ENCODE peak calls at places on chromosomes 16 and 17, in ten cellular contexts. Z is fibroblast of lung, A is left lung, C is GM12878, K is NCI-H1417 treated with DMSO at 0.1 percent for 48 hours, V is posterior cingulate gyrus, H is T-helper 9 cell, I is heart left ventricle, X is anterior cingulate cortex, Q is LHCN-M2. N is an unnamed sample.
A peak's percentile ranks its signal among the peaks of the same experiment; 100 is the strongest.

GRCh38 chr16:58907297-58907696 is 173.2 kb upstream of the GOT2 start:
- DNase-seq in X (no peak), A (peak; percentile 47), Z (peak; percentile 1), C (no peak), I (no peak), V (no peak), H (no peak), K (no peak), Q (no peak), N (no peak)

GRCh38 chr16:11535494-11535893 is 51.2 kb downstream of the LITAF start:
- DNase-seq in Q (no peak), X (no peak), V (no peak), A (no peak), I (no peak), H (no peak), K (no peak), Z (no peak), C (no peak), N (no peak)

GRCh38 chr17:72950236-72950931 is 142.1 kb downstream of the SLC39A11 start:
- DNase-seq in H (no peak), C (no peak), I (no peak), X (no peak), Z (no peak), Q (no peak), A (no peak), K (peak; percentile 20), V (no peak), N (no peak)

GRCh38 chr16:66503030-66503429 is 46.9 kb downstream of the TK2 start:
- DNase-seq in V (no peak), C (no peak), K (no peak), A (no peak), Z (no peak), H (no peak), I (peak; percentile 65), Q (no peak), X (no peak), N (no peak)

GRCh38 chr17:27968206-27968732 is 74.2 kb upstream of the NLK start:
- DNase-seq in Z (no peak), V (peak; percentile 93), H (no peak), Q (no peak), I (peak; percentile 83), X (no peak), A (no peak), K (no peak), C (no peak), N (no peak)

GRCh38 chr17:66255112-66255511 is 25.9 kb upstream of the APOH start:
- DNase-seq in H (no peak), V (no peak), I (no peak), A (no peak), X (no peak), Q (peak; percentile 74), Z (peak; percentile 89), C (no peak), K (peak; percentile 34), N (peak; percentile 52)

GRCh38 chr17:40419559-40420331 is 2.0 kb upstream of the TOP2A start:
- DNase-seq in X (no peak), Q (no peak), Z (no peak), V (no peak), C (no peak), A (no peak), K (no peak), H (no peak), I (no peak), N (no peak)

GRCh38 chr17:51275381-51275780 is 15.0 kb downstream of the UTP18 start:
- DNase-seq in X (no peak), H (no peak), I (no peak), A (no peak), Z (peak; percentile 42), V (no peak), Q (peak; percentile 75), K (no peak), C (no peak), N (peak; percentile 60)

GRCh38 chr16:53068423-53068833 is 13.6 kb downstream of the CHD9 start:
- DNase-seq in Z (no peak), V (no peak), C (no peak), I (no peak), K (no peak), A (no peak), X (no peak), H (no peak), Q (no peak), N (no peak)

GRCh38 chr17:17120716-17121115 is 78.5 kb downstream of the MPRIP start:
- DNase-seq in K (no peak), A (no peak), Z (peak; percentile 65), Q (no peak), C (no peak), V (no peak), H (no peak), I (no peak), X (no peak), N (no peak)

GRCh38 chr16:57866529-57866918 is 64.2 kb upstream of the KIFC3 start:
- DNase-seq in I (no peak), K (no peak), A (no peak), C (no peak), H (no peak), V (no peak), X (no peak), Z (no peak), Q (no peak), N (no peak)

GRCh38 chr17:55285340-55286301 is 20.9 kb downstream of the HLF start:
- DNase-seq in X (no peak), C (no peak), A (peak; percentile 90), Z (peak; percentile 98), V (peak; percentile 94), Q (peak; percentile 35), H (no peak), K (no peak), I (peak; percentile 98), N (no peak)

GRCh38 chr16:28910046-28911031 is 14.7 kb downstream of the RABEP2 start:
- DNase-seq in K (no peak), X (no peak), Z (no peak), A (no peak), H (no peak), I (no peak), V (no peak), C (no peak), Q (peak; percentile 26), N (no peak)

GRCh38 chr17:36104601-36105000 is 974 bp downstream of the CCL4 start:
- DNase-seq in A (no peak), V (no peak), H (no peak), Z (no peak), I (no peak), K (no peak), X (no peak), C (no peak), Q (no peak), N (no peak)

GRCh38 chr16:27400751-27401620 is 988 bp upstream of the IL21R start:
- DNase-seq in V (no peak), A (no peak), H (no peak), K (no peak), Z (peak; percentile 45), I (no peak), Q (peak; percentile 91), X (no peak), C (no peak), N (no peak)

GRCh38 chr17:37360632-37361031 is 15.2 kb upstream of the C17orf78 start:
- DNase-seq in K (no peak), I (no peak), Z (peak; percentile 30), X (no peak), V (no peak), C (no peak), A (no peak), H (no peak), Q (no peak), N (no peak)

GRCh38 chr17:43378766-43379165 is 20.0 kb upstream of the ARL4D start:
- DNase-seq in C (no peak), H (no peak), A (no peak), K (no peak), Z (no peak), I (no peak), V (no peak), Q (no peak), X (no peak), N (no peak)

GRCh38 chr16:86221085-86221484 is 289.2 kb upstream of the FOXF1 start:
- DNase-seq in I (no peak), X (no peak), V (peak; percentile 31), C (no peak), Q (no peak), H (no peak), Z (peak; percentile 89), A (no peak), K (no peak), N (no peak)

GRCh38 chr16:50252082-50252611 is 14.2 kb upstream of the ADCY7 start:
- DNase-seq in H (no peak), C (no peak), K (no peak), Q (no peak), I (no peak), X (no peak), A (no peak), Z (no peak), V (peak; percentile 87), N (no peak)

GRCh38 chr16:81633147-81633619 is 145.9 kb upstream of the PLCG2 start:
- DNase-seq in A (no peak), V (peak; percentile 55), I (no peak), K (no peak), X (no peak), H (peak; percentile 21), Z (no peak), Q (no peak), C (no peak), N (no peak)

GRCh38 chr17:34254651-34255380 is at the start of gene CCL2:
- DNase-seq in V (no peak), H (no peak), C (no peak), I (peak; percentile 85), A (peak; percentile 69), Z (peak; percentile 66), Q (no peak), X (no peak), K (no peak), N (no peak)

GRCh38 chr16:89955001-89955685 is 6.6 kb downstream of the DEF8 start:
- DNase-seq in X (no peak), Z (no peak), C (no peak), I (no peak), V (no peak), Q (no peak), H (no peak), A (no peak), K (no peak), N (no peak)

N was measured in GM04504.